ENCODE peak calls at places on chromosome 2, in nine cellular contexts. Z, K, H, X, D, Q, A, E and W are unnamed samples.

GRCh38 chr2:202270487-202270886 is 4.9 kb downstream of the NOP58 start:
- DNase-seq in E (no peak), Q (no peak), A (no peak), H (no peak), X (no peak), K (no peak), Z (no peak), D (no peak), W (no peak)

GRCh38 chr2:44354761-44355160 is 6.5 kb downstream of the PREPL start:
- DNase-seq in Z (no peak), A (no peak), H (no peak), X (no peak), Q (no peak), D (no peak), K (no peak), E (no peak), W (no peak)

GRCh38 chr2:113103958-113104627 is 23.3 kb upstream of the IL1RN start:
- DNase-seq in Z (no peak), H (no peak), D (no peak), E (no peak), K (no peak), Q (no peak), A (peak), X (no peak), W (no peak)

GRCh38 chr2:48496867-48497266 is 33.1 kb upstream of the STON1 start:
- DNase-seq in Q (no peak), A (no peak), K (no peak), X (no peak), H (no peak), E (no peak), D (no peak), Z (no peak), W (no peak)

GRCh38 chr2:8491296-8492048 is 190.4 kb upstream of the ID2 start:
- DNase-seq in A (no peak), E (peak), D (no peak), Q (no peak), H (no peak), Z (no peak), K (peak), X (no peak), W (no peak)

GRCh38 chr2:118641711-118642110 is 205.7 kb downstream of the EN1 start:
- DNase-seq in E (no peak), Q (no peak), A (peak), H (no peak), X (no peak), K (no peak), Z (no peak), D (no peak), W (no peak)

GRCh38 chr2:68060652-68061051 is 2.2 kb downstream of the C1D start:
- DNase-seq in Q (no peak), H (no peak), K (no peak), D (no peak), X (no peak), Z (no peak), A (no peak), E (no peak), W (no peak)

GRCh38 chr2:42767899-42768705 is 4.2 kb upstream of the OXER1 start:
- DNase-seq in X (no peak), D (no peak), K (peak), Q (no peak), Z (no peak), H (no peak), E (no peak), A (peak), W (no peak)

GRCh38 chr2:176390276-176390675 is 121.0 kb downstream of the MTX2 start:
- DNase-seq in K (no peak), D (no peak), H (no peak), X (no peak), E (no peak), Z (no peak), Q (no peak), A (no peak), W (no peak)

GRCh38 chr2:158060862-158061435 is 40.7 kb upstream of the UPP2 start:
- DNase-seq in E (no peak), H (no peak), K (no peak), X (no peak), Q (no peak), A (no peak), Z (no peak), D (no peak), W (no peak)

GRCh38 chr2:143334837-143335236 is 205.6 kb downstream of the ARHGAP15 start:
- DNase-seq in D (no peak), Z (no peak), Q (no peak), X (no peak), K (no peak), A (no peak), E (no peak), H (no peak), W (no peak)

GRCh38 chr2:861655-862355 is 88.8 kb upstream of the SNTG2 start:
- DNase-seq in D (no peak), Q (no peak), E (no peak), K (no peak), Z (no peak), A (no peak), H (no peak), X (no peak), W (no peak)

GRCh38 chr2:222319576-222320440 is 21.0 kb upstream of the PAX3 start:
- DNase-seq in X (no peak), K (peak), A (peak), Z (no peak), D (no peak), H (no peak), Q (no peak), E (no peak), W (no peak)

GRCh38 chr2:169091256-169091655 is 21.9 kb downstream of the DHRS9 start:
- DNase-seq in D (no peak), Z (no peak), K (no peak), E (no peak), H (no peak), Q (no peak), X (no peak), A (no peak), W (no peak)

GRCh38 chr2:196592912-196593881 is 46.3 kb upstream of the CCDC150 start:
- DNase-seq in E (no peak), Q (peak), Z (no peak), K (no peak), H (no peak), D (no peak), A (peak), X (no peak), W (peak)

GRCh38 chr2:39144411-39144810 is 23.6 kb upstream of the SOS1 start:
- DNase-seq in D (no peak), H (no peak), Q (no peak), Z (no peak), E (no peak), A (peak), X (no peak), K (no peak), W (no peak)

GRCh38 chr2:200603972-200604371 is 18.2 kb downstream of the AOX1 start:
- DNase-seq in K (no peak), Q (no peak), A (no peak), Z (no peak), H (peak), E (no peak), X (no peak), D (no peak), W (peak)

GRCh38 chr2:231640646-231641111 is 48.0 kb downstream of the TEX44 start:
- DNase-seq in A (peak), E (peak), Z (peak), K (peak), X (no peak), H (no peak), D (no peak), Q (no peak), W (no peak)

GRCh38 chr2:117933884-117934354 is 80.0 kb downstream of the CCDC93 start:
- DNase-seq in K (no peak), D (no peak), Q (no peak), A (no peak), X (no peak), H (peak), E (no peak), Z (no peak), W (no peak)

GRCh38 chr2:39991298-39991697 is 212.2 kb upstream of the THUMPD2 start:
- DNase-seq in E (no peak), Z (no peak), X (no peak), A (no peak), H (no peak), D (no peak), Q (no peak), K (no peak), W (no peak)

GRCh38 chr2:214772443-214773034 is 36.9 kb downstream of the BARD1 start:
- DNase-seq in D (no peak), A (no peak), X (no peak), Q (no peak), H (no peak), E (no peak), Z (no peak), K (no peak), W (no peak)

GRCh38 chr2:3168230-3168891 is 209.3 kb downstream of the EIPR1 start:
- DNase-seq in X (no peak), D (no peak), Q (no peak), Z (no peak), E (no peak), A (peak), H (no peak), K (no peak), W (peak)

DNA sequence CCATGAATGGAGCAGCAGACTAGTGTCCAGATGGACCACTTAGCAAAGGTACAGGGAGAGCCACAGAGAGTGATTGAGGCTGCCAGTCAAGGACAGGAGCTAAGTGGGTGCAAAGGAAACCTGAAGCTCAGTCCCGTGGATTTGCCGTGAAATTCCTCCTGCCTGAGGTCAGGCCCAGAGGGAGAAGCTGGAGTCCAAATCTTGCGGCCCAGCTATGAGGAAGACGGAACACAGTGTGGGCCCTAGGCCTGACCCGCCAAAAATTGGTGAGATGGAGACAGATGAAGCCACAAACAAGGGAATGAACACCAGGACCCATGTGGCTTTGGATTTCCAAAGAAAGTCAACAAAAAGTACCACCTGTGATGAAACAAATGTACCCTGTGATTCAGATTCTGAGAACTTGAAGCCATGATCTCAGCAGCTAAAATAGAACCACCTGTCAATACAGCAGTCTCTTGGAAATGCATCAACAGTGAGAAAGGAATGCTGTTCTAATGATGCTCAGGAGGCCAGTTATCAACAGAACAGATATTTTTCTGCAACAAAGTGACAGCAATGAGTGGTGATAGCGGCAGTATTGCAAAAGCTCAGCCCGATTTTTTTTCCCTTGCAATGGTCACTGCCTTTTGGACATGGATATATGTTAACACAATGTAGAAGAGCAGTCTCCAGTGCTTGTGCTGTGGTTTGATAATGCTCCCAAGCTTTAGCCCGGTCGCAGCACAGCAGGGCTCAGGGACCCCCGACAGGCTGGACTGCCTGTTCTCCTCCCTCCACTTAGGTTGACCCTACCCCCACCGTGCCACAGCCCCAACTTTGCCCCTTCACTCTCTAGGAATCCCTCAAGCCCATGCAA is 10.7 kb downstream of the COL6A3 start:
- DNase-seq in K (peak), A (no peak), E (no peak), H (no peak), X (no peak), D (no peak), Z (no peak), Q (no peak), W (no peak)
- TF ChIP-seq POLR2A in K (no peak), A (no peak), E (no peak), H (no peak), X (no peak), D (no peak), Z (no peak), Q (no peak), W (no peak)

DNA sequence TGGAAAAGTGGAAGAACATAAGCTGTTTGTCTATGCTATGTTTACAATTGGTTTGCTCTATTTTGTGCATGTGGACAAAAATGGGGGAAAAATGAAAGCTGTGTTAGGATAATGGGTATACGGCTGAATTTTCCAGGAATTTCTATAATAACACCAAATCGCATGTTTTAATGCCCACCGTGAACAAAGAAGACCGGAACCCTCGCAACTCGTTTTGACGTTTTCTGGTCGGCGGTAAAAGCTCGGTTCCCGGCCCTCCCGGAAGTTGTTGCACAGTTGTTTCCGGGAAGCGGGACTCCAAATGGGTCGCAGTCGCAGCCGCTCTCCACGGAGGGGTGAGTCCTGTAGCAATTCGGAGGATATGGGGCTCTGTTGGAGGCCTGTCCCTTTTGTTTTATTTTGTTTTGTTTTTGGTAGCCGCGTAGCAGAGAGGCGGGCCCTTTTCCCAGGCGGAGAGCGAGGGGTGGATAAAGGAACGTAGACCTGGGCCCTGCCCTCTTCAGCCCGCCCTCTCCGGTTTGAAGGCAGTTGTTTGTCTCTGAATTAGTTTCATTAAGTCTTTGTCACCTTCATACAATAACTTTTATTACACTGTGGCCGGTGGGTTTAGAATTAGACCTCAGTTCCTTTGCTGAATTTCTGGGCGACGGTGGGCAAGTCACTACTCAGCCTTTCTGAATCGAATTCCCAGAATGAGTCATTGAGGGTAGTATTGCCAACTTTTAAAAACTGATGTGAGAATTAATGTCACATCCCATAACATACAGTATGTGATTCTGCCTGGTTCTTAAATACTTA is at the start of gene SNRNP27:
- DNase-seq in K (peak), A (peak), Q (peak), D (no peak), H (peak), X (peak), E (peak), Z (peak), W (peak)
- TF ChIP-seq POLR2A in K (peak), A (peak), Q (peak), D (no peak), H (peak), X (peak), E (no peak), Z (peak), W (peak)

DNA sequence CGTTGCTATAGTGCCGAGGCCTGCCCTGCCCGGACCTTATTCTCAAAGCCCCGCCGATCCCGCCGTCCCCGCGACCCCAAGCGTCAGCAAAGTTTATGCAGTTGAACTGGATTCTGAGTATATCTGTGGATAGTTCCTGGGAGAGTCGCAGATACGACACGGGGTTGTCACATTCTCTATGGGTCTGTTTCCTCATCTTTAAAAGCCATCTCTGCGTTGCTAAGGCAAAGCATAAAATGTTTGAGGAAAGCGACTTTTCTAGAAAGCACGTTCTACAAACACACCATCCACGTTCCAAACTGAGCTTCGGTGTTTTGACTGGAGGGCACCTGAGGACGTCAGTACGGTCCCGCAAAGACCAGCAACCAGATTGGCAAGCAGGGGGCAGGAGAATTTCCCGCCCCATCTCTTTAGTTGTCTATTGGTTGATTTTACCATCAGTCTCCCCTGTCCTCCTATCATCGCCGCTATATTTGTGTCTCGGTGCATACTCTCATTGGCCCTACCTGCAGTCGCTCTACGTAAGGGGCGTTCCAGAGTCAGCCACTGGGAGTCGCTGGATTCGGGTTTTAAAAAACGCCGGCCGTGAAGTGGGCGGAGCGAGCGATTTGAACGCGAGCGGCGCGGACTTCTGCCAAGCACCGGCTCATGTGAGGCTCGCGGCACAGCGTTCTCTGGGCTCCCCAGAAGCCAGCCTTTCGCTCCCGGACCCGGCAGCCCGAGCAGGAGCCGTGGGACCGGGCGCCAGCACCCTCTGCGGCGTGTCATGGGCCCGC is at the start of gene CENPA:
- DNase-seq in A (peak), Z (peak), X (peak), Q (peak), D (peak), K (peak), H (peak), E (peak), W (peak)
- TF ChIP-seq POLR2A in A (peak), Z (no peak), X (peak), Q (no peak), D (no peak), K (peak), H (peak), E (no peak), W (peak)

GRCh38 chr2:108535380-108535677 is 1.1 kb downstream of the LIMS1 start:
- DNase-seq in K (no peak), Z (no peak), Q (no peak), A (peak), X (no peak), E (no peak), H (no peak), D (no peak), W (no peak)

GRCh38 chr2:108536133-108536780 is 2.0 kb downstream of the LIMS1 start:
- DNase-seq in Z (no peak), D (no peak), Q (no peak), K (no peak), X (no peak), A (peak), E (no peak), H (peak), W (no peak)

GRCh38 chr2:108533832-108534576 is at the start of gene LIMS1:
- DNase-seq in A (peak), Z (peak), Q (peak), H (peak), K (peak), X (peak), E (peak), D (peak), W (peak)

GRCh38 chr2:108536911-108537310 is 2.6 kb downstream of the LIMS1 start:
- DNase-seq in Q (no peak), E (no peak), K (no peak), D (no peak), X (no peak), Z (no peak), H (no peak), A (no peak), W (no peak)

DNA sequence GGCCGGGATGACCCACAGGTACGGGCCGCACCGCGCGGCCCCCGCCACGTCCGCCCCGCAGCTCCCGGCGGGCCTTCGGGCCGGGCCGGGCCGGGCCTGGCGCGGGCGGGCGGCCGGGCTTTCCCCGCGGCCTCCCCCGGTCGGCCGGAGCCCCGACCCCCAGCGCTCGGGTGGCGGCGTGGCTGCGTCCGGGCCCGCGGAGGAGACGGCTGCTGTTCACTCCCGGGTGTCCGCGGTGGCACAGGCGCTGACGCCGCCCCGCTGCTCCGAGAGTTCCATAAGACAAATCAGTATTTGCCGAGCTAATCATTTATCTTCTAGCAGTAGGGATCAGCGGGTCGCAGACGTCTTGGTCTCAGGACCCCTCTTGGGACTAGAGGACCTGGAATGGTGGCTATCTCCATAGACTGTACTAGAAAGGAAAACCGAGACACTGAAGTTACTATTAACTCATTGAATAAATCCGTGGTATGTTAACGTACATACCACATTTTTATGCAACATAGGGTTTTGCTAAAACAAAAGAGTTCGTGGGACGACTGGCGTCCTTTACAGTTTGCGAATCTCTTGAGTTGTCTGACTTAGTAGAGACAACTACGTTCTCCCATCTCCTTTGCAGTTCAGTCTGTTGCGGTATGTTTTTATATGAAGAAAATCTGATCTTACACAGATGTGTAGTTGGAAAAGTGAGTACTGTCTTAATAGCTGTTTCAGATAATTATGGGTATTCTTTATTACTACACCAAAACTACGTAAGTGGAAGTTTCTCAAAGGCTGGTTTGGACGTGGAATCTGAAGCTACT is 508 bp downstream of the LIMS1 start:
- DNase-seq in Z (peak), K (peak), D (no peak), A (peak), H (peak), E (peak), Q (peak), X (peak), W (peak)
- TF ChIP-seq POLR2A in Z (no peak), K (no peak), D (no peak), A (no peak), H (peak), E (no peak), Q (no peak), X (no peak), W (no peak)

DNA sequence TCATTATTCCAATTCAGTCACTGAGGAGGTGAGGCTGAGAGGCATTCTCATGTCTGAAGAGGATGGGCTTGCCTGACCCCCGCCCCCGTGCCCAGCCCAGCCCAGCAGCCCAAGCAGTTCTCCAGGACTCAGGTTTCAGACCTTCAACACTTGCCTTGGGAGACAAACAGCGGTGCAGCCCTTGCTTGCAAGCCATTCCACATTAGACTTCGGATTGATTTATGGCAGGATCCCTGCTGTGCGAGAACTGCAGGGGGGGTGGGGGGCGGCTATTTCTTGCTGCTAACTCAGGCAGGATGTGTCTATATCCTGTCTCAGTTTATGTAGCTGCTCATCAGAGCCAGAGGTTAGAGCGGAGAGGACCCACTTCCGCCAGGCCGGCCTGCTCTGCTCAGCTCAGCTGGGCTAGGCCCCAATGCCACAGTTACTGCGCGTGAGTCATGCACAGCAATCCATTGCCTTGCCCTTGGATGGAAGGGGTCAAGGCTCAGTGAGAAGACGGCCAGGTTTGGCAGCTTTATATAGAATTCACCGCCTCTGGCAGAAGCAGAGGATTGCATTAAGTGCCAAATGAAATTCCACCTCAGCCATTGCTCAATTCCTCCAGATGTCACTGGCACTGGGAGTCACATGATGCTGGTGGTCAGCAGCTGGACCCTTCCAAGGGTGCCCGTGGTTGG is 1.8 kb downstream of the GYPC start:
- DNase-seq in X (peak), E (peak), H (no peak), A (peak), D (peak), Q (peak), Z (peak), K (peak), W (peak)
- TF ChIP-seq POLR2A in X (no peak), E (no peak), H (no peak), A (no peak), D (no peak), Q (peak), Z (no peak), K (no peak), W (no peak)